ENCODE peak calls at places on chromosome 2, in four cellular contexts. One of them, this sample, is unnamed.

GRCh38 chr2:215861607-215862033 is 151.7 kb downstream of the MREG start:
- DNase-seq in aorta: no peak
- DNase-seq in caudate nucleus: no peak
- DNase-seq in stimulated activated CD4-positive, alpha-beta T cell treated with anti-CD3 and anti-CD28 coated beads, Interleukin-1b, Interleukin-23, amount 100 ng/mL, for 48 hours: no peak
- DNase-seq in this sample: no peak

GRCh38 chr2:172938713-172939375 is 136.8 kb upstream of the MAP3K20 start:
- DNase-seq in stimulated activated CD4-positive, alpha-beta T cell treated with anti-CD3 and anti-CD28 coated beads, Interleukin-1b, Interleukin-23, amount 100 ng/mL, for 48 hours: no peak
- DNase-seq in caudate nucleus: no peak
- DNase-seq in aorta: no peak
- DNase-seq in this sample: no peak

GRCh38 chr2:72095364-72095763 is 52.3 kb downstream of the CYP26B1 start:
- DNase-seq in aorta: no peak
- DNase-seq in caudate nucleus: no peak
- DNase-seq in stimulated activated CD4-positive, alpha-beta T cell treated with anti-CD3 and anti-CD28 coated beads, Interleukin-1b, Interleukin-23, amount 100 ng/mL, for 48 hours: no peak
- DNase-seq in this sample: no peak

GRCh38 chr2:233240897-233241296 is 10.6 kb upstream of the ATG16L1 start:
- DNase-seq in aorta: no peak
- DNase-seq in stimulated activated CD4-positive, alpha-beta T cell treated with anti-CD3 and anti-CD28 coated beads, Interleukin-1b, Interleukin-23, amount 100 ng/mL, for 48 hours: no peak
- DNase-seq in caudate nucleus: no peak
- DNase-seq in this sample: peak

GRCh38 chr2:20165677-20166509 is 59.0 kb downstream of the SDC1 start:
- DNase-seq in aorta: no peak
- DNase-seq in stimulated activated CD4-positive, alpha-beta T cell treated with anti-CD3 and anti-CD28 coated beads, Interleukin-1b, Interleukin-23, amount 100 ng/mL, for 48 hours: no peak
- DNase-seq in caudate nucleus: no peak
- DNase-seq in this sample: no peak

GRCh38 chr2:54574107-54574859 is 118.2 kb downstream of the SPTBN1 start:
- DNase-seq in aorta: no peak
- DNase-seq in stimulated activated CD4-positive, alpha-beta T cell treated with anti-CD3 and anti-CD28 coated beads, Interleukin-1b, Interleukin-23, amount 100 ng/mL, for 48 hours: peak
- DNase-seq in caudate nucleus: no peak
- DNase-seq in this sample: peak

GRCh38 chr2:189798312-189799029 is 14.2 kb downstream of the PMS1 start:
- DNase-seq in caudate nucleus: no peak
- DNase-seq in aorta: no peak
- DNase-seq in stimulated activated CD4-positive, alpha-beta T cell treated with anti-CD3 and anti-CD28 coated beads, Interleukin-1b, Interleukin-23, amount 100 ng/mL, for 48 hours: no peak
- DNase-seq in this sample: no peak

GRCh38 chr2:152907046-152907445 is 188.6 kb downstream of the ARL6IP6 start:
- DNase-seq in aorta: no peak
- DNase-seq in stimulated activated CD4-positive, alpha-beta T cell treated with anti-CD3 and anti-CD28 coated beads, Interleukin-1b, Interleukin-23, amount 100 ng/mL, for 48 hours: no peak
- DNase-seq in caudate nucleus: no peak
- DNase-seq in this sample: no peak

GRCh38 chr2:213147550-213147949 is 3.9 kb downstream of the IKZF2 start:
- DNase-seq in aorta: no peak
- DNase-seq in caudate nucleus: no peak
- DNase-seq in stimulated activated CD4-positive, alpha-beta T cell treated with anti-CD3 and anti-CD28 coated beads, Interleukin-1b, Interleukin-23, amount 100 ng/mL, for 48 hours: no peak
- DNase-seq in this sample: no peak

GRCh38 chr2:151860613-151861146 is 32.5 kb upstream of the ARL5A start:
- DNase-seq in stimulated activated CD4-positive, alpha-beta T cell treated with anti-CD3 and anti-CD28 coated beads, Interleukin-1b, Interleukin-23, amount 100 ng/mL, for 48 hours: no peak
- DNase-seq in aorta: no peak
- DNase-seq in caudate nucleus: no peak
- DNase-seq in this sample: no peak

GRCh38 chr2:136116813-136117390 is 1.0 kb downstream of the CXCR4 start:
- DNase-seq in caudate nucleus: no peak
- DNase-seq in aorta: peak
- DNase-seq in stimulated activated CD4-positive, alpha-beta T cell treated with anti-CD3 and anti-CD28 coated beads, Interleukin-1b, Interleukin-23, amount 100 ng/mL, for 48 hours: peak
- DNase-seq in this sample: peak

GRCh38 chr2:19801367-19802087 is 100.3 kb downstream of the TTC32 start:
- DNase-seq in caudate nucleus: no peak
- DNase-seq in stimulated activated CD4-positive, alpha-beta T cell treated with anti-CD3 and anti-CD28 coated beads, Interleukin-1b, Interleukin-23, amount 100 ng/mL, for 48 hours: no peak
- DNase-seq in aorta: peak
- DNase-seq in this sample: no peak

GRCh38 chr2:189570565-189570964 is 10.0 kb downstream of the SLC40A1 start:
- DNase-seq in caudate nucleus: no peak
- DNase-seq in stimulated activated CD4-positive, alpha-beta T cell treated with anti-CD3 and anti-CD28 coated beads, Interleukin-1b, Interleukin-23, amount 100 ng/mL, for 48 hours: no peak
- DNase-seq in aorta: no peak
- DNase-seq in this sample: no peak

GRCh38 chr2:1553671-1554295 is 140.5 kb downstream of the TPO start:
- DNase-seq in aorta: peak
- DNase-seq in stimulated activated CD4-positive, alpha-beta T cell treated with anti-CD3 and anti-CD28 coated beads, Interleukin-1b, Interleukin-23, amount 100 ng/mL, for 48 hours: no peak
- DNase-seq in caudate nucleus: no peak
- DNase-seq in this sample: no peak

GRCh38 chr2:234952270-234953115 is 676 bp downstream of the SH3BP4 start:
- DNase-seq in aorta: peak
- DNase-seq in caudate nucleus: no peak
- DNase-seq in stimulated activated CD4-positive, alpha-beta T cell treated with anti-CD3 and anti-CD28 coated beads, Interleukin-1b, Interleukin-23, amount 100 ng/mL, for 48 hours: no peak
- DNase-seq in this sample: peak

GRCh38 chr2:175837046-175837445 is 165.0 kb downstream of the LNPK start:
- DNase-seq in stimulated activated CD4-positive, alpha-beta T cell treated with anti-CD3 and anti-CD28 coated beads, Interleukin-1b, Interleukin-23, amount 100 ng/mL, for 48 hours: no peak
- DNase-seq in caudate nucleus: no peak
- DNase-seq in aorta: no peak
- DNase-seq in this sample: no peak

GRCh38 chr2:24702800-24703199 is 90.4 kb downstream of the PTRHD1 start:
- DNase-seq in caudate nucleus: no peak
- DNase-seq in stimulated activated CD4-positive, alpha-beta T cell treated with anti-CD3 and anti-CD28 coated beads, Interleukin-1b, Interleukin-23, amount 100 ng/mL, for 48 hours: no peak
- DNase-seq in aorta: no peak
- DNase-seq in this sample: no peak

GRCh38 chr2:112585873-112586477 is 1.6 kb downstream of the CHCHD5 start:
- DNase-seq in aorta: no peak
- DNase-seq in stimulated activated CD4-positive, alpha-beta T cell treated with anti-CD3 and anti-CD28 coated beads, Interleukin-1b, Interleukin-23, amount 100 ng/mL, for 48 hours: no peak
- DNase-seq in caudate nucleus: no peak
- DNase-seq in this sample: no peak

GRCh38 chr2:134819334-134819733 is 19.1 kb upstream of the ACMSD start:
- DNase-seq in stimulated activated CD4-positive, alpha-beta T cell treated with anti-CD3 and anti-CD28 coated beads, Interleukin-1b, Interleukin-23, amount 100 ng/mL, for 48 hours: no peak
- DNase-seq in aorta: no peak
- DNase-seq in caudate nucleus: no peak
- DNase-seq in this sample: no peak

GRCh38 chr2:186891219-186891621 is 42.2 kb upstream of the ZSWIM2 start:
- DNase-seq in aorta: no peak
- DNase-seq in stimulated activated CD4-positive, alpha-beta T cell treated with anti-CD3 and anti-CD28 coated beads, Interleukin-1b, Interleukin-23, amount 100 ng/mL, for 48 hours: no peak
- DNase-seq in caudate nucleus: no peak
- DNase-seq in this sample: no peak

GRCh38 chr2:112004246-112004645 is 50.8 kb upstream of the TMEM87B start:
- DNase-seq in stimulated activated CD4-positive, alpha-beta T cell treated with anti-CD3 and anti-CD28 coated beads, Interleukin-1b, Interleukin-23, amount 100 ng/mL, for 48 hours: no peak
- DNase-seq in caudate nucleus: no peak
- DNase-seq in aorta: no peak
- DNase-seq in this sample: no peak

GRCh38 chr2:222714361-222715256 is 43.2 kb downstream of the MOGAT1 start:
- DNase-seq in stimulated activated CD4-positive, alpha-beta T cell treated with anti-CD3 and anti-CD28 coated beads, Interleukin-1b, Interleukin-23, amount 100 ng/mL, for 48 hours: no peak
- DNase-seq in caudate nucleus: no peak
- DNase-seq in aorta: no peak
- DNase-seq in this sample: no peak

GRCh38 chr2:233926806-233927205 is 9.6 kb downstream of the TRPM8 start:
- DNase-seq in stimulated activated CD4-positive, alpha-beta T cell treated with anti-CD3 and anti-CD28 coated beads, Interleukin-1b, Interleukin-23, amount 100 ng/mL, for 48 hours: no peak
- DNase-seq in caudate nucleus: no peak
- DNase-seq in aorta: no peak
- DNase-seq in this sample: no peak

GRCh38 chr2:168375195-168375798 is 80.8 kb upstream of the CERS6 start:
- DNase-seq in stimulated activated CD4-positive, alpha-beta T cell treated with anti-CD3 and anti-CD28 coated beads, Interleukin-1b, Interleukin-23, amount 100 ng/mL, for 48 hours: no peak
- DNase-seq in aorta: no peak
- DNase-seq in caudate nucleus: no peak
- DNase-seq in this sample: no peak

GRCh38 chr2:143161982-143162837 is 33.0 kb downstream of the ARHGAP15 start:
- DNase-seq in caudate nucleus: no peak
- DNase-seq in stimulated activated CD4-positive, alpha-beta T cell treated with anti-CD3 and anti-CD28 coated beads, Interleukin-1b, Interleukin-23, amount 100 ng/mL, for 48 hours: peak
- DNase-seq in aorta: no peak
- DNase-seq in this sample: peak

GRCh38 chr2:66506265-66506664 is 71.3 kb downstream of the MEIS1 start:
- DNase-seq in stimulated activated CD4-positive, alpha-beta T cell treated with anti-CD3 and anti-CD28 coated beads, Interleukin-1b, Interleukin-23, amount 100 ng/mL, for 48 hours: no peak
- DNase-seq in aorta: no peak
- DNase-seq in caudate nucleus: no peak
- DNase-seq in this sample: no peak

This sample was measured in activated naive CD8-positive, alpha-beta T cell treated with anti-CD3 and anti-CD28 coated beads for 36 hours.